ENCODE peak calls at places on chromosomes 2 and 18, in five cellular contexts. One of them, this sample, is unnamed. For H3K36me3 and H3K4me1, the result is how much of the 10 kb centered on the place peaks cover.

GRCh38 chr18:7020995-7021777 is 96.4 kb downstream of the LAMA1 start:
- DNase-seq in esophagus squamous epithelium: no peak
- DNase-seq in tibial nerve: no peak
- DNase-seq in left ventricle myocardium inferior: no peak
- DNase-seq in HCT116: no peak
- DNase-seq in this sample: no peak

GRCh38 chr18:32435631-32436500 is 34.8 kb downstream of the GAREM1 start:
- DNase-seq in esophagus squamous epithelium: no peak
- DNase-seq in tibial nerve: no peak
- DNase-seq in left ventricle myocardium inferior: no peak
- DNase-seq in HCT116: no peak
- DNase-seq in this sample: no peak

GRCh38 chr2:155310589-155310988 is 612.1 kb downstream of the KCNJ3 start:
- DNase-seq in esophagus squamous epithelium: no peak
- DNase-seq in tibial nerve: no peak
- DNase-seq in left ventricle myocardium inferior: no peak
- DNase-seq in HCT116: peak
- DNase-seq in this sample: no peak

GRCh38 chr2:144942516-144943256 is 422.8 kb upstream of the ZEB2 start:
- DNase-seq in esophagus squamous epithelium: no peak
- DNase-seq in tibial nerve: no peak
- DNase-seq in left ventricle myocardium inferior: no peak
- DNase-seq in HCT116: no peak
- DNase-seq in this sample: no peak

GRCh38 chr2:25290811-25291510 is 50.8 kb downstream of the DNMT3A start:
- DNase-seq in esophagus squamous epithelium: no peak
- DNase-seq in tibial nerve: no peak
- DNase-seq in left ventricle myocardium inferior: no peak
- DNase-seq in HCT116: no peak
- DNase-seq in this sample: no peak

GRCh38 chr18:23248826-23249225 is 113.5 kb downstream of the CABLES1 start:
- DNase-seq in esophagus squamous epithelium: no peak
- DNase-seq in tibial nerve: no peak
- DNase-seq in left ventricle myocardium inferior: no peak
- DNase-seq in HCT116: no peak
- DNase-seq in this sample: no peak

GRCh38 chr18:66825347-66825746 is 221.5 kb upstream of the CDH19 start:
- DNase-seq in esophagus squamous epithelium: no peak
- DNase-seq in tibial nerve: no peak
- DNase-seq in left ventricle myocardium inferior: no peak
- DNase-seq in HCT116: no peak
- DNase-seq in this sample: no peak

GRCh38 chr2:217168396-217168795 is 308.5 kb upstream of the TNP1 start:
- DNase-seq in esophagus squamous epithelium: no peak
- DNase-seq in tibial nerve: no peak
- DNase-seq in left ventricle myocardium inferior: no peak
- DNase-seq in HCT116: no peak
- DNase-seq in this sample: no peak

GRCh38 chr18:42141439-42141838 is 186.4 kb downstream of the PIK3C3 start:
- DNase-seq in esophagus squamous epithelium: no peak
- DNase-seq in tibial nerve: no peak
- DNase-seq in left ventricle myocardium inferior: no peak
- DNase-seq in HCT116: no peak
- DNase-seq in this sample: no peak

GRCh38 chr2:119279666-119280065 is 56.0 kb downstream of the STEAP3 start:
- DNase-seq in esophagus squamous epithelium: no peak
- DNase-seq in tibial nerve: no peak
- DNase-seq in left ventricle myocardium inferior: no peak
- DNase-seq in HCT116: no peak
- DNase-seq in this sample: no peak

GRCh38 chr2:118667366-118667765 is 180.1 kb downstream of the EN1 start:
- DNase-seq in esophagus squamous epithelium: no peak
- DNase-seq in tibial nerve: no peak
- DNase-seq in left ventricle myocardium inferior: no peak
- DNase-seq in HCT116: no peak
- DNase-seq in this sample: no peak

GRCh38 chr2:30680121-30680520 is 127.1 kb downstream of the CAPN13 start:
- DNase-seq in esophagus squamous epithelium: no peak
- DNase-seq in tibial nerve: no peak
- DNase-seq in left ventricle myocardium inferior: no peak
- DNase-seq in HCT116: no peak
- DNase-seq in this sample: no peak

GRCh38 chr2:104468846-104469245 is 385.1 kb upstream of the POU3F3 start:
- DNase-seq in esophagus squamous epithelium: no peak
- DNase-seq in tibial nerve: no peak
- DNase-seq in left ventricle myocardium inferior: no peak
- DNase-seq in HCT116: no peak
- DNase-seq in this sample: no peak

GRCh38 chr2:189267925-189268579 is 88.5 kb upstream of the COL5A2 start:
- DNase-seq in esophagus squamous epithelium: no peak
- DNase-seq in tibial nerve: no peak
- DNase-seq in left ventricle myocardium inferior: no peak
- DNase-seq in HCT116: no peak
- DNase-seq in this sample: no peak

GRCh38 chr18:9827856-9828793 is 57.6 kb upstream of the TXNDC2 start:
- DNase-seq in esophagus squamous epithelium: no peak
- DNase-seq in tibial nerve: peak
- DNase-seq in left ventricle myocardium inferior: peak
- DNase-seq in HCT116: peak
- DNase-seq in this sample: peak

GRCh38 chr18:57728941-57729511 is 74.1 kb downstream of the ATP8B1 start:
- DNase-seq in esophagus squamous epithelium: no peak
- DNase-seq in tibial nerve: no peak
- DNase-seq in left ventricle myocardium inferior: no peak
- DNase-seq in HCT116: no peak
- DNase-seq in this sample: no peak

GRCh38 chr2:236833501-236834186 is 252.0 kb upstream of the COPS8 start:
- DNase-seq in esophagus squamous epithelium: no peak
- DNase-seq in tibial nerve: no peak
- DNase-seq in left ventricle myocardium inferior: no peak
- DNase-seq in HCT116: no peak
- DNase-seq in this sample: no peak

GRCh38 chr2:184875212-184875611 is 276.9 kb downstream of the ZNF804A start:
- DNase-seq in esophagus squamous epithelium: no peak
- DNase-seq in tibial nerve: no peak
- DNase-seq in left ventricle myocardium inferior: no peak
- DNase-seq in HCT116: no peak
- DNase-seq in this sample: no peak

GRCh38 chr2:286774-287392 is 1.0 kb downstream of the ALKAL2 start:
- DNase-seq in esophagus squamous epithelium: no peak
- DNase-seq in tibial nerve: no peak
- DNase-seq in left ventricle myocardium inferior: no peak
- DNase-seq in HCT116: no peak
- DNase-seq in this sample: no peak

DNA sequence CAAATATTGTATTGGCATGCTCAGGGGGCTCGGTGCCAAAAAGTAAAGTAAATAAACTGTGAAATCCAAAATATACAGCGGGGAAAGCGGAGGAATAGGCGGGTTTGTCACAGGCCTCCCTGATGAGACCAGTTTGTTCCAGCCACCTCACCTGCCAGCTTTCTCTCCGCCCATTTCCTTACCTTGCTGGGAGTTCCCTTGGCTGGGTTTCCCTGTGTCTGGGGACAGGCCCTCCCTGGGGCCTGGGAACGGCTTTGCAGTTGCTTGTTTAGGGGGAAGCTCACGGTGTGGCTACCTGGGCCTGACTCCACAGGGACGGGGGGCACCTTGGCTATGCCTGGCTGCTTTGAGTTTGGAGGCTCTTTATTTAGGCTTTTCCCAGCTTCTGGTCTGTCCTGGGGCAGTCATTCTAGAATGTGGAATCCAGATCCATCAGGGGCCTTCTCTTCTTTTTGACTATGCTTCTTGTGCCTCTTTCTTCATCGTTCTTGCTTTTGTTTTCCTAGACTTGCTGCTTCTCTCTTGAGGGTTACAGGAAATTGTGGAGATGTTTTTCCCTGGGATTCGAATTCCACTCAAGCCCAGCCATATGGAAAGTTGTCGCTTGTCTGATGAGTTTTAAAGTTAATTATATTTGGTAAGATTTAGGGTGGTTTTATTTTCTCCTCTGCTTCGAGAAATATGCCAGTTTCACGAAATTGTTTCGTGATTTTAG is 2.3 kb downstream of the GLI2 start:
- DNase-seq in esophagus squamous epithelium: no peak
- DNase-seq in tibial nerve: no peak
- DNase-seq in left ventricle myocardium inferior: no peak
- DNase-seq in HCT116: no peak
- DNase-seq in this sample: no peak
- H3K4me3 ChIP-seq in esophagus squamous epithelium: peak
- H3K4me3 ChIP-seq in tibial nerve: peak
- H3K4me3 ChIP-seq in left ventricle myocardium inferior: peak
- H3K4me3 ChIP-seq in HCT116: peak
- H3K4me3 ChIP-seq in this sample: peak

GRCh38 chr18:26277374-26277773 is 51.1 kb downstream of the TAF4B start:
- DNase-seq in esophagus squamous epithelium: no peak
- DNase-seq in tibial nerve: no peak
- DNase-seq in left ventricle myocardium inferior: no peak
- DNase-seq in HCT116: no peak
- DNase-seq in this sample: no peak

GRCh38 chr18:26279428-26279827 is 53.2 kb downstream of the TAF4B start:
- DNase-seq in esophagus squamous epithelium: no peak
- DNase-seq in tibial nerve: no peak
- DNase-seq in left ventricle myocardium inferior: no peak
- DNase-seq in HCT116: no peak
- DNase-seq in this sample: no peak
- H3K36me3 ChIP-seq in esophagus squamous epithelium: half or more
- H3K36me3 ChIP-seq in tibial nerve: half or more
- H3K36me3 ChIP-seq in left ventricle myocardium inferior: under half
- H3K36me3 ChIP-seq in HCT116: under half
- H3K36me3 ChIP-seq in this sample: under half

DNA sequence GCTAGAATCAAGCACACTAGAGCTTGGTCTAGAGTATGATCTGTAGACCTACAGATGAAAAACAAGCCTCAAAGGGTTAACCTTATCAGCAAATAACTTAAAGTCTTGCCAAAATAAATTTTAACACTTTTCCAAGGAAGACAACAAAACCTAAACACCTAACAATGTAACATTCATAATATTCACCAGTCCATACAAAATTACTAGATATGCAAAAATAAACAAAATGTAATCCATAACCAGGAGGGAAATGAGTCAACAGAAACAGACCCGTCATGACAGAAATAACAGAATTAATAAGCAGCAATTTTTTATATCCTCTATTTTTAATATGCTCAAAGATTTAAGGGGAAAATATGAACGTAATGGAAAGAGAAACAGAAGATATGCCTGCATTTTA is 36.1 kb downstream of the TRAK2 start:
- DNase-seq in esophagus squamous epithelium: no peak
- DNase-seq in tibial nerve: no peak
- DNase-seq in left ventricle myocardium inferior: no peak
- DNase-seq in HCT116: no peak
- DNase-seq in this sample: no peak
- H3K4me1 ChIP-seq in esophagus squamous epithelium: under half
- H3K4me1 ChIP-seq in tibial nerve: under half
- H3K4me1 ChIP-seq in left ventricle myocardium inferior: half or more
- H3K4me1 ChIP-seq in HCT116: under half
- H3K4me1 ChIP-seq in this sample: under half

DNA sequence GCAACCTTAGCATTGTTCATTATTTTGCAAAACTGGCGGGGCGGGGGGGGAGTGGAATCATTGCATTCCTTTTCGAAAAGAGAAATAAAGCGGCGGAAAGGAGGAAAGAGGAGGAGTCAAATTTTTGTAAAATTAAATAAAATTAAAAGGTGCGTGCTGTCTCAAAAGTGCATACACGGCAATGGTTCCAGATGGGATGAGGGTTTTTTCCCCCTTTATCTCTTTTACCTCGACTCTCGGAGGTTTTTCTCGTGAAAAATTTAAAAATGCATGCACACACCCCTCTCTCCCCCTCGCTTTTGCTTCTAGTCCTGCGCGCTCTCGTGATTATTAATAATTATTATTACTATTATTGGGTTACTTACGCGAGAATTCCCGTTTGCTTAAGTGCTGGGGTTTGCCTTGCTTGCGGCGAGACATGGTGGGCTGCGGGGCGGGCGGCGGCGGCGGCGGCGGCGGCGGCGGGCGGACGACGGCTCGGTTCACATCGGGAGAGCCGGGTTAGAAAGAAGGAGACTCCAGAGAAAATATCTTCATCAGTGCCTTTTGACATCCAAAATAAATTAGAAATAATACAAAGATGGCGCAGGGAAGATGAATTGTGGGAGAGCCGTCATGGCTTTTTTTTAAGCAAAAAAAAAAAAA is 481 bp downstream of the BCL11A start:
- DNase-seq in esophagus squamous epithelium: no peak
- DNase-seq in tibial nerve: no peak
- DNase-seq in left ventricle myocardium inferior: no peak
- DNase-seq in HCT116: no peak
- DNase-seq in this sample: no peak
- H3K4me3 ChIP-seq in esophagus squamous epithelium: peak
- H3K4me3 ChIP-seq in tibial nerve: peak
- H3K4me3 ChIP-seq in left ventricle myocardium inferior: peak
- H3K4me3 ChIP-seq in HCT116: peak
- H3K4me3 ChIP-seq in this sample: peak

DNA sequence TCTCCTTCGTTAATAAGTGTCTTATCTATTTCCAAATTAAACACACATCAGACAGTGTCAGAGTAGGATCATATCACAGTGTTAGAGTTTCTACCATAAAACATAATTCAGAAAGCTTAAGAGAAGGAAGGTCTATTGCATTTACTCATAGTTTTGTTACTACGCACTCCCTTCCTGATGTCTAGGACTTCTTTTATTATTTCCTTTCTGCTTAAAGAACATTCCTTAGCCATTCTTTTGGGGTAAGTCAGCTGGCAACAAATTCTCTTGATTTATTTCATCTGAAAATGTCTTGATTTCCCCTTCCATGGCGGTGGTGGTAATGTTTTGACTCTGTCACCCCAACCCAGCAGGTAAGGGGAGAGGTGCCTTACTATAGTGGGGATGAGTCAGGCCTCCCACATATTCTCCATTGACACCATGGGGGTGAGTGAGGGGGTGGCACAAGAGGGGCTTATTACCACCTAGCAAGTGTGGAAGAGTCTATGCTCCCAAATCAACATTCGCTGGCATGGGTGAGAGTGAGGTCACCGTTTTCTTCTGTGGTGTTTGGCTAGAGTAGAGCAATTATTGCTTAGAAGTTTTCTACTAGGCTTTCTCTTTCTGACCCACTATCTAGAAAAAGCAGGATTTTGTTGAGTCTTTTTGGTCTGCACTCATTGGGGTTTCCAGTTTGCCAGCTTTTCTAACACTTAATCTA is 29.9 kb downstream of the ABCB11 start:
- DNase-seq in esophagus squamous epithelium: no peak
- DNase-seq in tibial nerve: no peak
- DNase-seq in left ventricle myocardium inferior: no peak
- DNase-seq in HCT116: no peak
- DNase-seq in this sample: no peak
- H3K36me3 ChIP-seq in esophagus squamous epithelium: under half
- H3K36me3 ChIP-seq in tibial nerve: under half
- H3K36me3 ChIP-seq in left ventricle myocardium inferior: under half
- H3K36me3 ChIP-seq in HCT116: under half
- H3K36me3 ChIP-seq in this sample: under half

DNA sequence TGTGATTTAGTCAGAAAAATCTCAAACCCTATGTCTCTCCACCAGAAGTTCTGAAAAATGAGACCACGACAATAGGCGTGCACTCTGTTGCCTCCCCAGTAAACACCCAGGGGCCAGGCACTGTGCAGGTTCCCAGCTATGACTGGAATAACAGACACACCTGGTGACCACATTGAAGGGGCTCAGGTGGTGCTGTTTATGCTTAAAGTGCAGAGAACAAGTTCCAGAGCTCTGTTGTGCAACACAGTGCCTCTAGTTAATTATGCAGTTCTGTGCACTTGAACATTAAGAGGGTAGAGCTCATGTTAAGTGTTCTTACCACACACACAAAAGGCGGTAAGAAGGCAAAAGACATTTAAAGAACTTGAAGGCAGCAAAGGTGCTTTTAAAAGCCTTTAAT is 52.6 kb upstream of the AFF3 start:
- DNase-seq in esophagus squamous epithelium: no peak
- DNase-seq in tibial nerve: no peak
- DNase-seq in left ventricle myocardium inferior: no peak
- DNase-seq in HCT116: no peak
- DNase-seq in this sample: no peak
- H3K4me1 ChIP-seq in esophagus squamous epithelium: under half
- H3K4me1 ChIP-seq in tibial nerve: under half
- H3K4me1 ChIP-seq in left ventricle myocardium inferior: under half
- H3K4me1 ChIP-seq in HCT116: under half
- H3K4me1 ChIP-seq in this sample: under half

This sample was measured in SJSA1.